ENCODE peak calls at places on chromosomes 5 and 9, in eight cellular contexts. P, I, T, H, Q, Z, N and F are unnamed samples. For H4K20me1, the result is how much of the 10 kb centered on the place peaks cover.

GRCh38 chr9:76109953-76110352 is 219.5 kb downstream of the PCSK5 start:
- DNase-seq in N (peak), T (no peak), H (no peak), Q (no peak), Z (no peak), P (no peak), I (peak), F (no peak)

GRCh38 chr9:135029434-135029833 is 58.0 kb upstream of the OLFM1 start:
- DNase-seq in T (no peak), Q (no peak), I (no peak), Z (no peak), H (no peak), P (no peak), N (no peak), F (no peak)

GRCh38 chr5:77882670-77883257 is 106.6 kb upstream of the TBCA start:
- DNase-seq in Q (no peak), T (no peak), I (peak), H (peak), P (no peak), N (peak), Z (no peak), F (no peak)

GRCh38 chr5:89769975-89770374 is 639.6 kb downstream of the CETN3 start:
- DNase-seq in Q (no peak), I (peak), N (peak), T (no peak), H (peak), P (peak), Z (no peak), F (no peak)

GRCh38 chr5:161167001-161167765 is 315.2 kb upstream of the ATP10B start:
- DNase-seq in N (no peak), P (no peak), I (no peak), Z (no peak), T (no peak), Q (no peak), H (no peak), F (no peak)

GRCh38 chr5:164119806-164120440 is 614.5 kb downstream of the MAT2B start:
- DNase-seq in N (peak), P (no peak), I (peak), Q (peak), T (no peak), H (no peak), Z (peak), F (peak)

GRCh38 chr5:179914032-179914755 is 6.5 kb upstream of the TBC1D9B start:
- DNase-seq in N (peak), T (no peak), P (no peak), H (peak), Z (peak), I (peak), Q (no peak), F (no peak)

GRCh38 chr9:38068616-38068865 is 486 bp downstream of the SHB start:
- DNase-seq in I (peak), N (peak), H (peak), Q (peak), P (no peak), Z (no peak), T (no peak), F (no peak)

GRCh38 chr5:78509884-78510769 is 138.4 kb downstream of the LHFPL2 start:
- DNase-seq in H (peak), Q (peak), N (peak), T (no peak), I (no peak), P (no peak), Z (no peak), F (peak)

GRCh38 chr9:68472119-68472518 is 68.6 kb downstream of the TMEM252 start:
- DNase-seq in H (peak), Q (no peak), Z (no peak), P (no peak), I (peak), N (no peak), T (no peak), F (no peak)

GRCh38 chr5:171127314-171127713 is 181.7 kb upstream of the TLX3 start:
- DNase-seq in Q (no peak), H (no peak), P (no peak), I (peak), N (no peak), Z (no peak), T (no peak), F (no peak)

GRCh38 chr9:4293293-4293931 is 6.5 kb downstream of the GLIS3 start:
- DNase-seq in I (peak), N (peak), P (peak), H (peak), Q (no peak), T (no peak), Z (no peak), F (no peak)

GRCh38 chr9:35756275-35756742 is 2.2 kb upstream of the MSMP start:
- DNase-seq in N (no peak), Z (no peak), P (peak), H (peak), Q (peak), T (no peak), I (no peak), F (no peak)

DNA sequence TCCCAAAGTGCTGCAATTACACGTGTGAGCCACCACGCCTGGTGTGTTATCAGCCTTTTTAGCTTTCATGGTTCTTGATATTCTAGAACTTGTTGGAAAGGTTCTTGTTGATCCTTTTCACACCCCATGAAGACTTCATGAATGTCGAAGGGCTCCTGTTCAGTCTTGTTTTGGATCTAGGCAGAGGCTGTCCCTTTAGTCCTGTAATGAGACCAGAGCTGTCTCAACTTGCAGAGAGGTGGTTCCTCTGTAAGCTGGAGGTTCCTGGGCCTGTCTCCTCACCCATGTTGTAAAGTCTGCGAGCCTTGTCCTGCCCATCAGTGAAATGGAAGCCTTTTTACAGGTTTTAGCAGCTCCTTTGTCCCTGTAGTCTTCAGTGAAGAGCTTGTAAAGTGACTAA is 38.2 kb downstream of the PRRC2B start:
- DNase-seq in H (no peak), P (no peak), Z (no peak), T (no peak), Q (no peak), N (peak), I (no peak), F (no peak)
- H4K20me1 ChIP-seq in H (under half), P (under half), Z (under half), T (under half), Q (under half), N (under half), I (half or more), F (under half)

DNA sequence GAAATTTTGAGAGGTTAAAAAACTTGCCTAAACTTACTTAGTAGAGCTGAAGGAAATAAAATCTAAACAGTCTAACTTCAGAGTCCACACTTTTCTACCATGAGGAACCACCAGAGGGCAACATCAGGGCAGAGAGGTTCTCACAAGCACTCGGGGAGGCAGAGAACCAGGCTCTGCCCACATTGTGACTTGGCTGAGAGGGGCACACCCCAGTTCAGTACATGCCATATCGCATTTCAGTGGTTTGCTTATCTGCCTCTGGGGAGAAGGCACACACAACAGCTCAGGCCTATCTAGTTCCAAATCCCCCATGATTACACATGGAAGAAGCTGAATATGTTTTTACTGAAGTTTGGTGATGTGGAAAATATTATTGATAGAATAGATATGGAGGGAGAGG is 49.2 kb downstream of the EQTN start:
- DNase-seq in Q (peak), P (peak), N (peak), I (peak), H (peak), Z (peak), T (no peak), F (peak)
- H4K20me1 ChIP-seq in Q (under half), P (under half), N (under half), I (under half), H (under half), Z (under half), T (under half), F (under half)

GRCh38 chr9:120937596-120937995 is 11.0 kb upstream of the TRAF1 start:
- DNase-seq in Q (no peak), T (no peak), I (peak), H (no peak), P (no peak), N (no peak), Z (no peak), F (no peak)

GRCh38 chr9:120936764-120937122 is 10.1 kb upstream of the TRAF1 start:
- DNase-seq in H (no peak), T (no peak), I (no peak), Z (no peak), N (no peak), P (no peak), Q (no peak), F (no peak)

GRCh38 chr9:120937127-120937526 is 10.5 kb upstream of the TRAF1 start:
- DNase-seq in Q (no peak), N (no peak), I (no peak), T (no peak), P (no peak), H (no peak), Z (no peak), F (no peak)

GRCh38 chr9:120935383-120935857 is 8.8 kb upstream of the TRAF1 start:
- DNase-seq in I (peak), Z (no peak), N (peak), H (peak), P (no peak), T (no peak), Q (peak), F (no peak)

GRCh38 chr9:120936011-120936763 is 9.6 kb upstream of the TRAF1 start:
- DNase-seq in N (peak), I (peak), P (peak), T (peak), H (peak), Z (peak), Q (peak), F (peak)
- H4K20me1 ChIP-seq in N (under half), I (under half), P (under half), T (under half), H (under half), Z (under half), Q (under half), F (under half)

GRCh38 chr9:91417602-91418218 is 5.9 kb downstream of the NFIL3 start:
- DNase-seq in Q (no peak), I (no peak), Z (no peak), P (no peak), N (no peak), H (no peak), T (no peak), F (no peak)

GRCh38 chr9:91420471-91421021 is 3.1 kb downstream of the NFIL3 start:
- DNase-seq in H (no peak), Q (peak), Z (peak), P (no peak), T (no peak), I (peak), N (no peak), F (no peak)

GRCh38 chr9:91421987-91422765 is 1.5 kb downstream of the NFIL3 start:
- DNase-seq in Q (peak), P (no peak), T (no peak), Z (peak), H (no peak), I (peak), N (peak), F (no peak)

GRCh38 chr9:91421022-91421765 is 2.4 kb downstream of the NFIL3 start:
- DNase-seq in H (no peak), I (peak), Z (peak), P (no peak), T (no peak), N (no peak), Q (peak), F (peak)

DNA sequence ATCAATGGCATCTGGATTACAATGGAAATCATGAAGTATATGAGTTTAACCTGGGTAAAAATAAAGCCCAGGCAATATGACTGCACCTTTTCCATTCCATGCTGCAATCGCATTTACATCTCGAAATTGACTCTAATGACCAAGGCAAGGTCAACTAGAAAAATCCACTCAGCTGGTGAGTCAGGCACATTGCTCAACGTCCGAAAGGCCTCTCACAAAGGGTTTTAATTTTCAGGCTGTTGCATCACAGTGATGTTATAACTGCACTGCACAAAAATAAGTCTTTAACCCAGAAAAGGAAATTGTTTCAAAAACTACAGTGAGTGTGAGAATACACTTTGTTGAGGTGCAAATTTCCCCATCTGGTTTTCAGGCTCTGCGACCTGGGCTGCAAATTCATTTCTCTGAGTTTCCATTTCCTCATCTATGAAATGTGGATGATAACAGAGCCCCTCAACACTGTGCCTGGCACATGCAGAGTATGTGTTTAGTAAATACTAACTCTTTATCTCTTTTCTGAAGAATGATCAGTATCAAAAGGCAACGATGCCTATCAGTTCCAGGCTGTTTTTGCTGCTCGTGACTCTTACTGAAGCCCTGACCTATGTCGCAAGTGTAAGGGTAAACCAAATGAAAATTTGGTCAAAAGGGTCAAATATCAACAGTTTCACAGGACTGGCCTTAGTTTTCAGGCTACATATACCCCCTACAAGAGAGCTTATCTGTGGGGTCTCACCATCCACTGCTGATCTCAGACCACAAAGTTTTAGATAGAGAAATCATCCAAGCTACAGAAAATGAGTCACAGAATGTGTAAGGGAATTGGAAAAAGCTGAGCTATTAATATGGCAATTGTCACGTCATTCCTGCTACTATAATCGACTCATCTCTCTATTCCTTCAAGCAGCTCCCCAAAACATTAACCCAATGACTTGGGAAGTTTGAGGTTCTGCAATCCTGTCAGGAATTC is 4.1 kb downstream of the NFIL3 start:
- DNase-seq in P (peak), Z (peak), Q (peak), N (peak), H (peak), I (peak), T (no peak), F (no peak)
- H4K20me1 ChIP-seq in P (under half), Z (half or more), Q (half or more), N (under half), H (half or more), I (under half), T (under half), F (under half)

GRCh38 chr9:124392254-124392653 is 23.0 kb downstream of the PSMB7 start:
- DNase-seq in Z (no peak), T (no peak), I (no peak), H (no peak), Q (no peak), N (no peak), P (no peak), F (no peak)
- H4K20me1 ChIP-seq in Z (under half), T (under half), I (half or more), H (half or more), Q (half or more), N (under half), P (under half), F (under half)

GRCh38 chr9:93486269-93486668 is 32.9 kb upstream of the FAM120AOS start:
- DNase-seq in N (no peak), I (peak), Q (no peak), T (no peak), P (no peak), Z (no peak), H (no peak), F (no peak)
- H4K20me1 ChIP-seq in N (under half), I (under half), Q (under half), T (under half), P (under half), Z (under half), H (under half), F (under half)